ENCODE peak calls at places on chromosomes 13 and 19, in nine cellular contexts. A is IMR-90, Z is lower leg skin, Y is stomach, J is H1, P is heart left ventricle, G is breast epithelium, K is thyroid gland, L is GM12891. Q is an unnamed sample.

GRCh38 chr13:40290758-40291157 is 375.7 kb downstream of the FOXO1 start:
- DNase-seq in A (no peak), Z (no peak), Y (no peak), J (no peak), P (no peak), G (no peak), K (no peak), L (no peak), Q (no peak)

GRCh38 chr19:43777163-43777700 is 3.5 kb downstream of the KCNN4 start:
- DNase-seq in A (peak), Z (no peak), Y (no peak), J (no peak), P (no peak), G (no peak), K (no peak), L (no peak), Q (no peak)

GRCh38 chr13:78137404-78138142 is 218.9 kb upstream of the EDNRB start:
- DNase-seq in A (peak), Z (no peak), Y (no peak), J (peak), P (no peak), G (no peak), K (peak), L (no peak), Q (no peak)

GRCh38 chr13:39310961-39311360 is 272.7 kb downstream of the NHLRC3 start:
- DNase-seq in A (no peak), Z (no peak), Y (no peak), J (no peak), P (no peak), G (no peak), K (no peak), L (no peak), Q (no peak)

GRCh38 chr19:4678881-4679379 is 8.8 kb upstream of the MYDGF start:
- DNase-seq in A (no peak), Z (no peak), Y (no peak), J (peak), P (no peak), G (no peak), K (no peak), L (no peak), Q (no peak)

GRCh38 chr19:32308436-32309077 is 36.9 kb upstream of the ZNF507 start:
- DNase-seq in A (no peak), Z (no peak), Y (no peak), J (no peak), P (no peak), G (no peak), K (no peak), L (no peak), Q (no peak)

GRCh38 chr19:56868446-56868845 is 27.9 kb upstream of the PEG3 start:
- DNase-seq in A (no peak), Z (no peak), Y (no peak), J (no peak), P (no peak), G (no peak), K (no peak), L (no peak), Q (no peak)

GRCh38 chr13:105627270-105627669 is 908.2 kb downstream of the EFNB2 start:
- DNase-seq in A (no peak), Z (no peak), Y (no peak), J (no peak), P (no peak), G (no peak), K (peak), L (no peak), Q (no peak)

GRCh38 chr19:42553292-42554045 is 25.2 kb upstream of the CEACAM1 start:
- DNase-seq in A (peak), Z (no peak), Y (peak), J (no peak), P (peak), G (no peak), K (no peak), L (no peak), Q (no peak)

GRCh38 chr19:29446331-29446730 is 79.5 kb upstream of the VSTM2B start:
- DNase-seq in A (no peak), Z (no peak), Y (no peak), J (no peak), P (no peak), G (no peak), K (no peak), L (no peak), Q (no peak)

GRCh38 chr13:51229731-51230130 is 7.5 kb downstream of the FAM124A start:
- DNase-seq in A (no peak), Z (no peak), Y (no peak), J (no peak), P (no peak), G (no peak), K (no peak), L (no peak), Q (no peak)

GRCh38 chr19:35643255-35644205 is 2.0 kb downstream of the ETV2 start:
- DNase-seq in A (peak), Z (peak), Y (peak), J (no peak), P (peak), G (peak), K (peak), L (peak), Q (peak)
- TF ChIP-seq POLR2A in A (peak), Z (no peak), Y (no peak), J (peak), P (peak), G (no peak), K (no peak), L (peak), Q (peak)

DNA sequence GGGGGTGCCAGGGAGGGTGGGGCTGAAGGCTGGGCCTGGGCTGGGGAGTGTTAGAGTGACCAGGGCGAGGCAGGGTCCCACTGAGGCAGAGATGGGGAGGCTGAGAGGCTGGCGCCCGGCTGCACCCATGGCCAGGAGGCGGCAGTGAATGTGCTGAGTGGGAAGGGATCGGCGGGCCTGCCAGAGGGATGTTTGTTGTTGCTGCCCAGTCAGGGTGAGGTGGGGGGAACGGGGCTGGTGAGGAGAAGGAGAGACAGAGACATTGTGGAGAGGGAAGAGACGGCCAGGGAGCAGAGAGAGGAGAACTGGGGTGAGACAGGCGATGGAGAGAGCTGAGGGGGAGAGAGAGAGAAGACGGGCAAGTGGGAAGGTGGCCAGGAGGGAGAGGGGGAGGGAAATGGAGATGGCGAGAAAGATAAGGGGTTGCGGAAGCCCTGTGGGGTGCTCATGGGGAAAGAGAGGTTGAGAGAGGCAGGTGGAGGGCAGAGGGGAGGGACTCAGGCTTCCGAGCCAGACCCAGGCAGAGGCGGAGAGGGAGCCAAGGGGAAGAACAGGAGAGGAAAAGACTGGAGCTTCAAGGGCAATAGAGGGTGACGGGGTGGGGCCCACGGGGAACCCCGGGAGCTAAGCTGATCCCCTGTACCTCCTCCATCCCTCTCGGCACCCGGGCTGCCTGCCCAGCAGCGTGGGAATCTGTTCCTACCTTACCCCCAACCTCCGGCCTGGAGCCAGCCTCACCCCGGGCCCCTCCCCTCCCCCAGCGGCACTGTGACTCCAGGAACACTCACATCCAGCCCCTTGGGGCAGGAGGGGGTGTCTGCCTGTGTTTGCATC is 690 bp upstream of the B3GNT8 start:
- DNase-seq in A (no peak), Z (no peak), Y (no peak), J (no peak), P (peak), G (peak), K (peak), L (no peak), Q (no peak)
- TF ChIP-seq POLR2A in A (no peak), Z (no peak), Y (no peak), J (peak), P (no peak), G (no peak), K (no peak), L (no peak), Q (no peak)

GRCh38 chr19:55605207-55605636 is 225 bp upstream of the ZNF865 start:
- DNase-seq in A (peak), Z (peak), Y (peak), J (peak), P (peak), G (peak), K (peak), L (peak), Q (peak)
- TF ChIP-seq POLR2A in A (peak), Z (no peak), Y (no peak), J (peak), P (peak), G (no peak), K (no peak), L (no peak), Q (no peak)

GRCh38 chr19:39407394-39407643 is 672 bp downstream of the ZFP36 start:
- DNase-seq in A (no peak), Z (no peak), Y (no peak), J (no peak), P (no peak), G (no peak), K (no peak), L (no peak), Q (peak)
- TF ChIP-seq POLR2A in A (peak), Z (no peak), Y (no peak), J (no peak), P (no peak), G (no peak), K (no peak), L (no peak), Q (no peak)

DNA sequence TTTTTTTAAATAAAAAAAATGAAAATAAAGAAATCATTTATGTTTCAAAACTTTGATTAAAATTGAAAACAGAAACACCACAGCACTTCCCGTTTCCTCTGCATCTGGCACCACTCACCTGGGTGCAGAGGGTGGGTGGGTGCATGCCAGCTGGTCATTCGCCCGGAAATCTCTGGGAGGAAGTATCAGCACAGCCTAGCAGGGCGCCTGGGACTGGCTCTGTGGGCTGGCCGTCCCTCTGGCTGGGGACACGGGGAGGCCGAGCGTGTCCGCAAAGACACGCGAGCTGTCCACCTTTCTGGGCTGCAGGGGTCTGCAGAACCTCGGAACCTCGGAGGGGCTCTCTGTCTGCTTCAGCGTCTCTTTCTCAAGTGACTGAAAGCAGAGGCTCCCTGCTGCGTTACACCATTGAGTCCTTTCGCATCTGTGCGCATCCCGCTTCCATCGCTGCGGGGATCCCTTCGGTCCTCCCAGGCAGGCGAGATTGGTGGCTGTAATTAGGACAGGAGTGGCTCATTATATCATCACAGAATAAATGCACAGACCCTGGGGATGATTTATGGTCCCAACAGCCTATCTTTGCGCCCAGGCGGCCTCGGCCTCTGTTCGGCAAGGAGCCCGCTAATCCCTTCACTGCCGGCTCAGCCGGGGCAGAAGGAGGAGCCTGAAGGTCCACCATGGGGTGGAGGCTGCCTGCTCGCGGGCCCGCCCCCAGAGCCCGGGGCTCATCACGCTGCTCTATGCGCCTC is 17.2 kb downstream of the CRTC1 start:
- DNase-seq in A (peak), Z (peak), Y (peak), J (no peak), P (peak), G (peak), K (peak), L (peak), Q (peak)
- TF ChIP-seq POLR2A in A (no peak), Z (no peak), Y (no peak), J (no peak), P (no peak), G (no peak), K (no peak), L (no peak), Q (peak)

DNA sequence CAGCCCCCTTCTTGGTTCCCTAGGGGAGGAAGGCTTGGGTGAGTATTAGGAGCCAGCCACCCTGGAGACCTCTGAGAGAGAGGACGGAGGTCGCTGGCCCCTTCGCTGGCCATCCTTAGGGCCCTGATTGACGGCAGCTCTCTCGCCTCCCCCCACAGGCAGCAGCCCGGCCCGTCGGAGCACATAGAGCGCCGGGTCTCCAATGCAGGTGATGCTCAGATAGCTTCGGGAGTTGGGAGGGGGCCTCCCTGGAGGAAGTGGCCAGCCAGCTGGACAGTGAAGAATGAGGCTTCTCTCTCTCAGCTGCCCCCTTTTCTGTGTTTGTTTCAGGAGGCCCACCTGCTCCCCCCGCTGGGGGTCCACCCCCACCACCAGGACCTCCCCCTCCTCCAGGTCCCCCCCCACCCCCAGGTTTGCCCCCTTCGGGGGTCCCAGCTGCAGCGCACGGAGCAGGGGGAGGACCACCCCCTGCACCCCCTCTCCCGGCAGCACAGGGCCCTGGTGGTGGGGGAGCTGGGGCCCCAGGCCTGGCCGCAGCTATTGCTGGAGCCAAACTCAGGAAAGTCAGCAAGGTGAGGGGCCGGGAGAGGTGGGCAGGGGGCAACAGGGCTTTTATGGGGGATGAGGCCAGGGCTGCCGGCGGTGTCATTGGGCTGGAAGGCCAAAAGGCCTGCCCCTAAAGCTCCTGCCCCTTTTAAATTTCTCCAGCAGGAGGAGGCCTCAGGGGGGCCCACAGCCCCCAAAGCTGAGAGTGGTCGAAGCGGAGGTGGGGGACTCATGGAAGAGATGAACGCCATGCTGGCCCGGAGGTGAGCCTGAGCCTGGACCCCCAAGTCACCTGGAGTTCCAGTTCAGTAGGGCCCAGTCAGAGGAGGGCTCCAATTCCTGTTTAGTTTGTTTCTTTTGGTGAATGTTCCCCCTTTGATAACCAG is 15.0 kb downstream of the VASP start:
- DNase-seq in A (no peak), Z (no peak), Y (no peak), J (no peak), P (no peak), G (no peak), K (no peak), L (no peak), Q (no peak)
- TF ChIP-seq POLR2A in A (no peak), Z (no peak), Y (no peak), J (no peak), P (no peak), G (no peak), K (no peak), L (no peak), Q (no peak)

GRCh38 chr13:32253911-32254399 is 61.2 kb downstream of the ZAR1L start:
- DNase-seq in A (no peak), Z (peak), Y (peak), J (no peak), P (no peak), G (no peak), K (no peak), L (no peak), Q (no peak)
- TF ChIP-seq POLR2A in A (no peak), Z (no peak), Y (no peak), J (no peak), P (no peak), G (no peak), K (no peak), L (no peak), Q (no peak)

GRCh38 chr13:30735025-30735967 is at the start of gene ALOX5AP:
- DNase-seq in A (no peak), Z (no peak), Y (peak), J (no peak), P (no peak), G (no peak), K (no peak), L (peak), Q (no peak)
- TF ChIP-seq POLR2A in A (no peak), Z (no peak), Y (no peak), J (no peak), P (no peak), G (no peak), K (no peak), L (peak), Q (no peak)

GRCh38 chr13:81406639-81407292 is 1065.8 kb upstream of the SPRY2 start:
- DNase-seq in A (no peak), Z (no peak), Y (no peak), J (no peak), P (no peak), G (no peak), K (no peak), L (no peak), Q (no peak)

GRCh38 chr13:81409284-81409683 is 1068.4 kb upstream of the SPRY2 start:
- DNase-seq in A (no peak), Z (no peak), Y (no peak), J (no peak), P (no peak), G (no peak), K (no peak), L (no peak), Q (no peak)

GRCh38 chr13:81408647-81409046 is 1067.7 kb upstream of the SPRY2 start:
- DNase-seq in A (no peak), Z (no peak), Y (no peak), J (no peak), P (no peak), G (no peak), K (no peak), L (no peak), Q (no peak)

DNA sequence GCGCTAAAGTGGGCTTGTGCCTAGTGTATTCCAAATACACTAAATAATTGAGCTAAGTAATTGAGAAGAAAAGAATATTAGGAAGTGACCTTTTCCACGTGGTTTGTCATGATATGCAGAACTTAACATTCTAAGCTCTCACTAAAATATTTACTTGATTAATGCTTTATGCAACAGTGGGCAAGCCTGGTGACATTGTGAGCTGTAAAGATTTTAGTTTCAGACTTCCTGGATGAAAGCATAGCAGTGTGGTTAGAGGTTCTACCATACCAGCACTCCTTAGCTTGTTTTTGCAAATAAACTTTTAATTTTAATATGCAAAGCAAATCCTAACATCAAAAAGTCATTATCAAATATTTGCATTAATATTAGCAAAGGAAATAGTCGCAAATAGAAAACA is 1065.1 kb upstream of the SPRY2 start:
- DNase-seq in A (no peak), Z (no peak), Y (no peak), J (no peak), P (no peak), G (no peak), K (no peak), L (no peak), Q (no peak)
- TF ChIP-seq POLR2A in A (no peak), Z (no peak), Y (no peak), J (no peak), P (no peak), G (no peak), K (no peak), L (no peak), Q (no peak)